ENCODE peak calls at places on chromosomes 4 and X, in eight cellular contexts. V is cardiac muscle cell, L is neural progenitor cell, J is esophagus squamous epithelium, T is left lung, Z is DND-41, H is left ventricle myocardium inferior, N is IMR-90. B is an unnamed sample. For H3K4me1, the result is how much of the 10 kb centered on the place peaks cover.

GRCh38 chr4:48654015-48654664 is 125.9 kb downstream of the FRYL start:
- DNase-seq in J (no peak), N (peak), Z (no peak), L (no peak), H (no peak), V (no peak), T (no peak), B (no peak)

GRCh38 chr4:3721627-3722026 is 44.6 kb upstream of the ADRA2C start:
- DNase-seq in J (no peak), V (no peak), L (no peak), Z (no peak), T (no peak), H (no peak), N (no peak), B (no peak)

GRCh38 chrX:4263005-4263404 is 549.6 kb upstream of the PRKX start:
- DNase-seq in L (peak), H (no peak), V (peak), T (no peak), J (no peak), N (no peak), Z (no peak), B (no peak)

GRCh38 chr4:168098257-168098717 is 6.0 kb downstream of the ANXA10 start:
- DNase-seq in L (no peak), J (no peak), H (no peak), Z (no peak), V (no peak), T (no peak), N (peak), B (no peak)

GRCh38 chrX:6732101-6732500 is 197.2 kb upstream of the VCX3A start:
- DNase-seq in H (no peak), Z (peak), J (no peak), V (no peak), N (no peak), T (no peak), L (no peak), B (no peak)

GRCh38 chr4:42391981-42392380 is 5.3 kb upstream of the SHISA3 start:
- DNase-seq in N (no peak), L (no peak), T (no peak), H (peak), V (peak), J (no peak), Z (no peak), B (no peak)

GRCh38 chr4:179836179-179837075 is 2394.2 kb upstream of the AGA start:
- DNase-seq in V (no peak), Z (peak), N (peak), H (no peak), T (no peak), L (no peak), J (no peak), B (no peak)

GRCh38 chr4:126592088-126592487 is 1040.7 kb upstream of the INTU start:
- DNase-seq in N (peak), T (no peak), H (no peak), V (peak), L (no peak), J (no peak), Z (no peak), B (no peak)

GRCh38 chrX:155046811-155047528 is 20.3 kb downstream of the FUNDC2 start:
- DNase-seq in V (no peak), T (no peak), H (no peak), N (no peak), J (no peak), L (no peak), Z (no peak), B (no peak)
- H3K27ac ChIP-seq in V (no peak), T (no peak), H (no peak), N (no peak), J (no peak), L (no peak), Z (no peak), B (no peak)

DNA sequence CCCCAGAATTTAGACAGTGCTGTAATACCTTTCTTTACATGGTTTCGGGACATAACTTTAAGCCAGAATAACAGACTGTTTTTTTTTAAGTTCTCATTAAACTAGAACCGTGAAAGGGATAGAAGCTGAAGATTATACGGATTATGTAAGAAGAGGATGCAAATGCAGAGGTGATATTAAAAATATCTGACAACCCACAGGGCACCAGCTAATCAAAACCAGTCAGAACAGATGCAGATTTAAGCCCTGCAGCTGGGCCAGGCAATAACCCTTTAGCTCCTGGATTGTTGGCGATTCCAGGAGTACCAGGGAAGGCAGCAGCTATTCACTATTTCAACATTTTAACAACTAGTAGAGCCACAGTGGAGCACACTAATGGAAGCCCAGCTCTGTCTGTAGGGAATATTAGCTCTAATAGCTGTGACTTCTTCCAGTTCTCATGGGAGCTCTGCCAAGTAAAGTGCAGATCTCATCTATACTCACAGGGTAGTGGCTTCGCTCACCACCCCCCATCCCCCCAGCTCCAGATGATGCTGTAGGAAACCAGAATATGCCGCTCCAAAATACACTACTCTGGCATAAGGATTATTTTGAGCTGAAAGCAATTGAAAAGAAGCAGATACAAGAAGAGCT is 13.9 kb downstream of the SCD5 start:
- DNase-seq in T (no peak), H (no peak), N (peak), Z (no peak), J (no peak), L (no peak), V (no peak), B (no peak)
- H3K4me3 ChIP-seq in T (no peak), H (no peak), N (no peak), Z (no peak), J (no peak), L (peak), V (no peak), B (no peak)

GRCh38 chr4:142326181-142326580 is 519.9 kb downstream of the INPP4B start:
- DNase-seq in J (no peak), T (no peak), Z (no peak), L (no peak), N (no peak), H (no peak), V (no peak), B (no peak)

GRCh38 chr4:142334931-142335330 is 511.2 kb downstream of the INPP4B start:
- DNase-seq in L (no peak), Z (no peak), H (no peak), T (no peak), N (no peak), J (no peak), V (no peak), B (no peak)

GRCh38 chr4:142329304-142329703 is 516.8 kb downstream of the INPP4B start:
- DNase-seq in Z (no peak), T (no peak), V (no peak), L (no peak), H (no peak), J (no peak), N (no peak), B (no peak)

GRCh38 chr4:142331646-142332045 is 514.5 kb downstream of the INPP4B start:
- DNase-seq in T (no peak), J (no peak), L (no peak), N (peak), Z (no peak), H (no peak), V (no peak), B (no peak)

DNA sequence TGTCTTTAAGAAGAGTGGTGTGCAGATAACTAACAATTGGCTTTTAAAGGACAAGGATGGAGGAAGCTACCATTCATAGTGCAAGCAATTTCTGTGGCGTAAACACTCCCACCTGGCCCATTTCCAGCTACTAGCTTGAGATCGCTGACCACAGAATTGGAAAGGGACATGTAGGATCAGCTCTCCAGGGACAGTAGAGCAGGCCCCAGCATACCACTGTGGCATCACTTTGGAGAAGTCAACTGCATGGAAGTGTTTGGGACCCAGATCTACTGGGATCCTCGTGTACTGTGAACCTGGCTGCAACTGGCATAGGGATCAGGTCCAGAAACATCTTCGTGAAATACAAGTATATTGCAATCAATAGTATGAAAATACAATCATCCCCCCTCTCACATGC is 515.0 kb downstream of the INPP4B start:
- DNase-seq in Z (no peak), V (no peak), J (no peak), N (no peak), L (no peak), H (peak), T (no peak), B (no peak)
- H3K4me1 ChIP-seq in Z (under half), V (under half), J (under half), N (under half), L (under half), H (half or more), T (under half), B (under half)

GRCh38 chrX:19566359-19567141 is 51.2 kb upstream of the MAP3K15 start:
- DNase-seq in N (peak), L (no peak), J (no peak), T (no peak), H (no peak), Z (peak), V (no peak), B (no peak)
- H3K27ac ChIP-seq in N (peak), L (no peak), J (no peak), T (no peak), H (peak), Z (peak), V (no peak), B (no peak)

DNA sequence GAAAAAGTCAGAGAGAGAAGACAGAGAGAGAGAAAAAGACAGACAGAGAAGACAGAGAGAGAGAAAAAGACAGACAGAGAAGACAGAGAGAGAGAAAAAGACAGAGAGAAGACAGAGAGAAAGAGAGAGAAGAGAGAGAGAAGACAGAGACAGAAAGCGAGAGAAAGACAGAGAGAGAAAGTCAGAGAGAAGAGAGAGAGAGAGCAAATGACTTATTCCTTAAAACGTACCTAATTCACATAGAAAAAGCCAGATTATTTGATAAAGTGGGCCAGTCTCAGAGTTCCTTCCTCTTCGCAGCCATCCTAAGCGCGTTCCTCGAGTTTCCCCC is 7.4 kb upstream of the SHOX start:
- DNase-seq in J (no peak), Z (no peak), T (no peak), N (no peak), V (no peak), H (no peak), L (no peak), B (no peak)
- H3K4me3 ChIP-seq in J (no peak), Z (no peak), T (no peak), N (no peak), V (no peak), H (no peak), L (peak), B (no peak)

GRCh38 chr4:6888506-6889071 is 21.0 kb upstream of the TBC1D14 start:
- DNase-seq in J (no peak), H (no peak), V (no peak), L (no peak), Z (no peak), N (no peak), T (no peak), B (no peak)
- H3K4me1 ChIP-seq in J (under half), H (half or more), V (under half), L (under half), Z (under half), N (under half), T (under half), B (under half)

GRCh38 chrX:11429543-11430085 is 136.4 kb downstream of the AMELX start:
- DNase-seq in H (no peak), L (no peak), N (no peak), Z (no peak), V (no peak), T (no peak), J (no peak), B (no peak)

GRCh38 chrX:11423949-11424348 is 130.7 kb downstream of the AMELX start:
- DNase-seq in H (no peak), V (no peak), T (no peak), Z (no peak), L (no peak), N (no peak), J (no peak), B (no peak)

GRCh38 chrX:11427082-11428033 is 134.1 kb downstream of the AMELX start:
- DNase-seq in L (peak), V (peak), N (no peak), T (peak), Z (no peak), J (no peak), H (peak), B (no peak)

GRCh38 chrX:11424903-11425674 is 131.9 kb downstream of the AMELX start:
- DNase-seq in H (no peak), J (no peak), L (no peak), V (no peak), Z (no peak), N (no peak), T (no peak), B (no peak)

DNA sequence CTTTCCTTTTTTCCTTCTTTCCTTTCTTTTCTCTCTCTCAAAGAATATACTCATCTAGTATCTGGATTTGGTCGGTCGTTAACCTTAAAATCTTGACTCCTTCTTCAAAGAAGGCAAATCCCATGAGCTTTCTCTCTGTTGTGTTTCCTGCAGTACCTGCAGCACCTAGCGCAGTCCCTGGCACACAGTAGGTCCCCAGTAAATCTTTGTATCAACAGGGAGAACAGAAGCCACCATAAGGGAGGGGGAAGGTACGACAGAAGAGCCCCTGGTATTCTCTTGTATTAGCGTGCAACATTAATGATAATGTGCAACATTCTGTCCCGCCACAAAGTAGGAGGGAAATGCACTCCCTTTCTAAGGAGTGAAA is 133.5 kb downstream of the AMELX start:
- DNase-seq in N (no peak), H (no peak), V (no peak), Z (no peak), J (no peak), T (no peak), L (no peak), B (no peak)
- H3K27ac ChIP-seq in N (no peak), H (peak), V (no peak), Z (no peak), J (no peak), T (no peak), L (no peak), B (no peak)

DNA sequence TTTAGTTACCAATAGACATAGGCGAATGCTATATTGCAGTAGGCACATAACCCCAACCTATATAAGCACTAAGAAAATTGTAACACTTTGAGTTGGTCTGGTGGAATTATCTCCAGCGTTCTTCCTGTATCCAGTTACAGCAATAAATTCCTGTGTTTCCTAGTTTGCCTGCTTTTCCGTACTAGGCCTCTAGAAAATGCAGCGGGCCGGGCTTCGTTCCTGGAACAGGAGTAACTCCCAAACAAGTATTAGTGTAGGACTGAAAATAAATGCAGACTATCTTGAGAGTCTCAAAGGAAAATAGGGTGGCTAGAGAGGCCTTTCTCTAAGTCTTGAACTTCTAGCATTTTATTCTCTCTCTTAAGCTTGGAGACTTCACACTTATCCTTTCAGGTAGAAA is 159.8 kb downstream of the OR13H1 start:
- DNase-seq in N (no peak), Z (no peak), H (no peak), L (no peak), V (no peak), J (no peak), T (no peak), B (no peak)
- H3K4me3 ChIP-seq in N (no peak), Z (no peak), H (no peak), L (no peak), V (no peak), J (no peak), T (no peak), B (peak)

DNA sequence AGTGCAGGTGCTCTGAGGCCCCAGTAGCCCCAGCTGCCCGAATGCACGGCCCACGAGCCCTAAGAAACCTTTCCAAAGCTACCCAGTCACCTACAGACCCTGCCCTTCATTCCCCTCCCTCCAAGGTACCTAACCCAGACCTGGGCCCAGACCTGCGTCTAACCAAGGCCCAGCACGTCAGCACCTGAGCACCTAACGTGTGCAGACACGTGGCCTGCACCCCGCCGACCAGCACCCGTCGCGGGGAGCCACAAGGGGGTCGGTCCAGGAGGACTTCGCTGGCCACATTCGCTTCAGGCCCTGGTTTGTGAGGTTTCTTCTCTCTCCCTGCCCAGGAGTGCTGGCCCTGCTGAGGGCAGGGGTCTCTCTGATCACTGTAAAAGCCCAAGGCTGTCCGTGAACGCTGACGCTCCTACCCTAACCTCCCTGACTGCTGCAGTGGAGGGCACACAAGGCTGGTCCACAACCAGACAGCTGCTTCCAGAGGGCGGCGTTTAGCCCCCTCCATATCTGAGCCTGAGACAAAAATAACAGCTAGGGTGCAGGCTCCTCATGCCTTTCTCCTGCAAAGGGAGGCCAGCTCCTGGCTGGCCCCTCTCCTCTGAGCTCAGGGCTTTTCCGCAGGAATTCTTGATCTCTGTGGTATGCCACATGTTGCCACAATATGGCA is 31.8 kb downstream of the WDR1 start:
- DNase-seq in H (peak), T (peak), N (no peak), L (no peak), V (no peak), Z (no peak), J (no peak), B (no peak)
- H3K4me1 ChIP-seq in H (half or more), T (under half), N (under half), L (under half), V (under half), Z (under half), J (under half), B (under half)

GRCh38 chrX:103585421-103586313 is at the start of gene TCEAL4:
- DNase-seq in J (no peak), L (peak), Z (peak), N (no peak), V (peak), H (peak), T (peak), B (peak)
- H3K27ac ChIP-seq in J (peak), L (no peak), Z (peak), N (peak), V (peak), H (peak), T (peak), B (peak)

B was measured in effector memory CD4-positive, alpha-beta T cell.